ENCODE peak calls at places on chromosomes 11 and 22, in nine cellular contexts. One of them, this sample, is unnamed.

GRCh38 chr22:24247564-24248344 is 2.9 kb upstream of the GGT5 start:
- DNase-seq in stimulated activated CD8-positive, alpha-beta memory T cell treated with anti-CD3 and anti-CD28 coated beads, Interleukin-15, amount 100 ng/mL, for 48 hours: peak
- DNase-seq in NCI-H1417: peak
- DNase-seq in cardiac fibroblast: peak
- DNase-seq in activated CD4-positive, alpha-beta T cell treated with anti-CD3 and anti-CD28 coated beads, Interleukin-2, amount 10 ng/mL, durations not matched to agents 7 days and 5 days: peak
- DNase-seq in effector memory CD8-positive, alpha-beta T cell: peak
- DNase-seq in psoas muscle: peak
- DNase-seq in mesenchymal stem cell: peak
- DNase-seq in midbrain: peak
- DNase-seq in this sample: peak

GRCh38 chr11:86787018-86787417 is 13.3 kb upstream of the PRSS23 start:
- DNase-seq in cardiac fibroblast: no peak
- DNase-seq in midbrain: no peak
- DNase-seq in effector memory CD8-positive, alpha-beta T cell: no peak
- DNase-seq in NCI-H1417: no peak
- DNase-seq in activated CD4-positive, alpha-beta T cell treated with anti-CD3 and anti-CD28 coated beads, Interleukin-2, amount 10 ng/mL, durations not matched to agents 7 days and 5 days: no peak
- DNase-seq in mesenchymal stem cell: no peak
- DNase-seq in psoas muscle: no peak
- DNase-seq in stimulated activated CD8-positive, alpha-beta memory T cell treated with anti-CD3 and anti-CD28 coated beads, Interleukin-15, amount 100 ng/mL, for 48 hours: no peak
- DNase-seq in this sample: no peak

GRCh38 chr11:30285416-30286121 is 37.3 kb upstream of the ARL14EP start:
- DNase-seq in NCI-H1417: no peak
- DNase-seq in mesenchymal stem cell: no peak
- DNase-seq in activated CD4-positive, alpha-beta T cell treated with anti-CD3 and anti-CD28 coated beads, Interleukin-2, amount 10 ng/mL, durations not matched to agents 7 days and 5 days: no peak
- DNase-seq in stimulated activated CD8-positive, alpha-beta memory T cell treated with anti-CD3 and anti-CD28 coated beads, Interleukin-15, amount 100 ng/mL, for 48 hours: no peak
- DNase-seq in effector memory CD8-positive, alpha-beta T cell: no peak
- DNase-seq in midbrain: no peak
- DNase-seq in psoas muscle: no peak
- DNase-seq in cardiac fibroblast: no peak
- DNase-seq in this sample: no peak

GRCh38 chr11:116689413-116690127 is 83.2 kb downstream of the BUD13 start:
- DNase-seq in cardiac fibroblast: no peak
- DNase-seq in NCI-H1417: no peak
- DNase-seq in effector memory CD8-positive, alpha-beta T cell: no peak
- DNase-seq in activated CD4-positive, alpha-beta T cell treated with anti-CD3 and anti-CD28 coated beads, Interleukin-2, amount 10 ng/mL, durations not matched to agents 7 days and 5 days: no peak
- DNase-seq in stimulated activated CD8-positive, alpha-beta memory T cell treated with anti-CD3 and anti-CD28 coated beads, Interleukin-15, amount 100 ng/mL, for 48 hours: no peak
- DNase-seq in mesenchymal stem cell: no peak
- DNase-seq in psoas muscle: no peak
- DNase-seq in midbrain: no peak
- DNase-seq in this sample: no peak

GRCh38 chr22:46054091-46054877 is 77.3 kb upstream of the WNT7B start:
- DNase-seq in NCI-H1417: no peak
- DNase-seq in psoas muscle: peak
- DNase-seq in midbrain: no peak
- DNase-seq in cardiac fibroblast: peak
- DNase-seq in effector memory CD8-positive, alpha-beta T cell: no peak
- DNase-seq in stimulated activated CD8-positive, alpha-beta memory T cell treated with anti-CD3 and anti-CD28 coated beads, Interleukin-15, amount 100 ng/mL, for 48 hours: no peak
- DNase-seq in activated CD4-positive, alpha-beta T cell treated with anti-CD3 and anti-CD28 coated beads, Interleukin-2, amount 10 ng/mL, durations not matched to agents 7 days and 5 days: peak
- DNase-seq in mesenchymal stem cell: no peak
- DNase-seq in this sample: peak

GRCh38 chr22:41550952-41551491 is 6.8 kb upstream of the POLR3H start:
- DNase-seq in mesenchymal stem cell: no peak
- DNase-seq in activated CD4-positive, alpha-beta T cell treated with anti-CD3 and anti-CD28 coated beads, Interleukin-2, amount 10 ng/mL, durations not matched to agents 7 days and 5 days: no peak
- DNase-seq in psoas muscle: no peak
- DNase-seq in NCI-H1417: no peak
- DNase-seq in stimulated activated CD8-positive, alpha-beta memory T cell treated with anti-CD3 and anti-CD28 coated beads, Interleukin-15, amount 100 ng/mL, for 48 hours: no peak
- DNase-seq in cardiac fibroblast: no peak
- DNase-seq in effector memory CD8-positive, alpha-beta T cell: no peak
- DNase-seq in midbrain: no peak
- DNase-seq in this sample: no peak

GRCh38 chr11:114110948-114111347 is 51.4 kb downstream of the ZBTB16 start:
- DNase-seq in effector memory CD8-positive, alpha-beta T cell: no peak
- DNase-seq in NCI-H1417: no peak
- DNase-seq in psoas muscle: peak
- DNase-seq in mesenchymal stem cell: peak
- DNase-seq in activated CD4-positive, alpha-beta T cell treated with anti-CD3 and anti-CD28 coated beads, Interleukin-2, amount 10 ng/mL, durations not matched to agents 7 days and 5 days: no peak
- DNase-seq in stimulated activated CD8-positive, alpha-beta memory T cell treated with anti-CD3 and anti-CD28 coated beads, Interleukin-15, amount 100 ng/mL, for 48 hours: no peak
- DNase-seq in cardiac fibroblast: peak
- DNase-seq in midbrain: no peak
- DNase-seq in this sample: no peak

GRCh38 chr22:26568207-26568706 is 21.7 kb downstream of the TPST2 start:
- DNase-seq in midbrain: no peak
- DNase-seq in mesenchymal stem cell: peak
- DNase-seq in effector memory CD8-positive, alpha-beta T cell: no peak
- DNase-seq in psoas muscle: no peak
- DNase-seq in NCI-H1417: no peak
- DNase-seq in cardiac fibroblast: no peak
- DNase-seq in activated CD4-positive, alpha-beta T cell treated with anti-CD3 and anti-CD28 coated beads, Interleukin-2, amount 10 ng/mL, durations not matched to agents 7 days and 5 days: no peak
- DNase-seq in stimulated activated CD8-positive, alpha-beta memory T cell treated with anti-CD3 and anti-CD28 coated beads, Interleukin-15, amount 100 ng/mL, for 48 hours: no peak
- DNase-seq in this sample: no peak

GRCh38 chr22:47207387-47207786 is 444.9 kb downstream of the TBC1D22A start:
- DNase-seq in cardiac fibroblast: no peak
- DNase-seq in stimulated activated CD8-positive, alpha-beta memory T cell treated with anti-CD3 and anti-CD28 coated beads, Interleukin-15, amount 100 ng/mL, for 48 hours: no peak
- DNase-seq in psoas muscle: no peak
- DNase-seq in activated CD4-positive, alpha-beta T cell treated with anti-CD3 and anti-CD28 coated beads, Interleukin-2, amount 10 ng/mL, durations not matched to agents 7 days and 5 days: no peak
- DNase-seq in effector memory CD8-positive, alpha-beta T cell: no peak
- DNase-seq in mesenchymal stem cell: no peak
- DNase-seq in midbrain: no peak
- DNase-seq in NCI-H1417: no peak
- DNase-seq in this sample: no peak

GRCh38 chr22:50153056-50153755 is 17.3 kb upstream of the PANX2 start:
- DNase-seq in mesenchymal stem cell: no peak
- DNase-seq in NCI-H1417: no peak
- DNase-seq in cardiac fibroblast: no peak
- DNase-seq in activated CD4-positive, alpha-beta T cell treated with anti-CD3 and anti-CD28 coated beads, Interleukin-2, amount 10 ng/mL, durations not matched to agents 7 days and 5 days: no peak
- DNase-seq in effector memory CD8-positive, alpha-beta T cell: no peak
- DNase-seq in stimulated activated CD8-positive, alpha-beta memory T cell treated with anti-CD3 and anti-CD28 coated beads, Interleukin-15, amount 100 ng/mL, for 48 hours: no peak
- DNase-seq in midbrain: no peak
- DNase-seq in psoas muscle: no peak
- DNase-seq in this sample: no peak

GRCh38 chr11:27545946-27546345 is 39.4 kb upstream of the LIN7C start:
- DNase-seq in NCI-H1417: peak
- DNase-seq in psoas muscle: no peak
- DNase-seq in cardiac fibroblast: no peak
- DNase-seq in effector memory CD8-positive, alpha-beta T cell: no peak
- DNase-seq in stimulated activated CD8-positive, alpha-beta memory T cell treated with anti-CD3 and anti-CD28 coated beads, Interleukin-15, amount 100 ng/mL, for 48 hours: no peak
- DNase-seq in mesenchymal stem cell: no peak
- DNase-seq in midbrain: no peak
- DNase-seq in activated CD4-positive, alpha-beta T cell treated with anti-CD3 and anti-CD28 coated beads, Interleukin-2, amount 10 ng/mL, durations not matched to agents 7 days and 5 days: no peak
- DNase-seq in this sample: peak

GRCh38 chr22:23696326-23696851 is 5.6 kb downstream of the RGL4 start:
- DNase-seq in stimulated activated CD8-positive, alpha-beta memory T cell treated with anti-CD3 and anti-CD28 coated beads, Interleukin-15, amount 100 ng/mL, for 48 hours: peak
- DNase-seq in psoas muscle: peak
- DNase-seq in NCI-H1417: no peak
- DNase-seq in midbrain: no peak
- DNase-seq in effector memory CD8-positive, alpha-beta T cell: peak
- DNase-seq in activated CD4-positive, alpha-beta T cell treated with anti-CD3 and anti-CD28 coated beads, Interleukin-2, amount 10 ng/mL, durations not matched to agents 7 days and 5 days: peak
- DNase-seq in cardiac fibroblast: peak
- DNase-seq in mesenchymal stem cell: no peak
- DNase-seq in this sample: peak

GRCh38 chr11:84522331-84522730 is 1104.8 kb downstream of the DLG2 start:
- DNase-seq in psoas muscle: no peak
- DNase-seq in NCI-H1417: no peak
- DNase-seq in effector memory CD8-positive, alpha-beta T cell: no peak
- DNase-seq in cardiac fibroblast: peak
- DNase-seq in midbrain: no peak
- DNase-seq in activated CD4-positive, alpha-beta T cell treated with anti-CD3 and anti-CD28 coated beads, Interleukin-2, amount 10 ng/mL, durations not matched to agents 7 days and 5 days: no peak
- DNase-seq in mesenchymal stem cell: peak
- DNase-seq in stimulated activated CD8-positive, alpha-beta memory T cell treated with anti-CD3 and anti-CD28 coated beads, Interleukin-15, amount 100 ng/mL, for 48 hours: no peak
- DNase-seq in this sample: no peak

GRCh38 chr11:108985611-108986279 is 320.9 kb downstream of the DDX10 start:
- DNase-seq in effector memory CD8-positive, alpha-beta T cell: no peak
- DNase-seq in midbrain: no peak
- DNase-seq in psoas muscle: no peak
- DNase-seq in mesenchymal stem cell: peak
- DNase-seq in stimulated activated CD8-positive, alpha-beta memory T cell treated with anti-CD3 and anti-CD28 coated beads, Interleukin-15, amount 100 ng/mL, for 48 hours: no peak
- DNase-seq in NCI-H1417: no peak
- DNase-seq in cardiac fibroblast: peak
- DNase-seq in activated CD4-positive, alpha-beta T cell treated with anti-CD3 and anti-CD28 coated beads, Interleukin-2, amount 10 ng/mL, durations not matched to agents 7 days and 5 days: no peak
- DNase-seq in this sample: no peak

GRCh38 chr11:7632211-7632610 is 41.1 kb downstream of the CYB5R2 start:
- DNase-seq in midbrain: no peak
- DNase-seq in cardiac fibroblast: no peak
- DNase-seq in mesenchymal stem cell: no peak
- DNase-seq in psoas muscle: no peak
- DNase-seq in activated CD4-positive, alpha-beta T cell treated with anti-CD3 and anti-CD28 coated beads, Interleukin-2, amount 10 ng/mL, durations not matched to agents 7 days and 5 days: no peak
- DNase-seq in effector memory CD8-positive, alpha-beta T cell: no peak
- DNase-seq in NCI-H1417: no peak
- DNase-seq in stimulated activated CD8-positive, alpha-beta memory T cell treated with anti-CD3 and anti-CD28 coated beads, Interleukin-15, amount 100 ng/mL, for 48 hours: no peak
- DNase-seq in this sample: no peak

GRCh38 chr11:44912270-44912987 is 38.3 kb downstream of the TP53I11 start:
- DNase-seq in stimulated activated CD8-positive, alpha-beta memory T cell treated with anti-CD3 and anti-CD28 coated beads, Interleukin-15, amount 100 ng/mL, for 48 hours: no peak
- DNase-seq in cardiac fibroblast: no peak
- DNase-seq in mesenchymal stem cell: no peak
- DNase-seq in psoas muscle: no peak
- DNase-seq in activated CD4-positive, alpha-beta T cell treated with anti-CD3 and anti-CD28 coated beads, Interleukin-2, amount 10 ng/mL, durations not matched to agents 7 days and 5 days: no peak
- DNase-seq in midbrain: no peak
- DNase-seq in effector memory CD8-positive, alpha-beta T cell: no peak
- DNase-seq in NCI-H1417: no peak
- DNase-seq in this sample: no peak

GRCh38 chr11:114284021-114284420 is 12.2 kb upstream of the NNMT start:
- DNase-seq in activated CD4-positive, alpha-beta T cell treated with anti-CD3 and anti-CD28 coated beads, Interleukin-2, amount 10 ng/mL, durations not matched to agents 7 days and 5 days: no peak
- DNase-seq in midbrain: no peak
- DNase-seq in psoas muscle: no peak
- DNase-seq in cardiac fibroblast: no peak
- DNase-seq in effector memory CD8-positive, alpha-beta T cell: no peak
- DNase-seq in NCI-H1417: peak
- DNase-seq in stimulated activated CD8-positive, alpha-beta memory T cell treated with anti-CD3 and anti-CD28 coated beads, Interleukin-15, amount 100 ng/mL, for 48 hours: no peak
- DNase-seq in mesenchymal stem cell: no peak
- DNase-seq in this sample: no peak

This sample was measured in KBM-7.